ENCODE peak calls at places on chromosome 12, in five cellular contexts. Q, Z, I, Y and N are unnamed samples.

GRCh38 chr12:27101290-27101689 is 18.9 kb upstream of the C12orf71 start:
- DNase-seq in Q (no peak), Z (no peak), I (no peak), Y (no peak), N (no peak)

GRCh38 chr12:31958601-31959000 is 614 bp upstream of the RESF1 start:
- DNase-seq in Q (no peak), Z (no peak), I (no peak), Y (peak; percentile 37), N (no peak)

GRCh38 chr12:6927379-6927991 is at the start of gene ATN1:
- DNase-seq in Q (peak; percentile 59), Z (peak; percentile 91), I (peak; percentile 76), Y (no peak), N (no peak)

GRCh38 chr12:13278249-13278787 is 81.8 kb downstream of the EMP1 start:
- DNase-seq in Q (peak; percentile 82), Z (peak; percentile 87), I (peak; percentile 79), Y (peak; percentile 26), N (peak; percentile 47)

GRCh38 chr12:111066744-111067437 is 146.5 kb upstream of the MYL2 start:
- DNase-seq in Q (peak; percentile 44), Z (no peak), I (peak; percentile 65), Y (no peak), N (no peak)

GRCh38 chr12:1013618-1014489 is 22.8 kb downstream of the ERC1 start:
- DNase-seq in Q (no peak), Z (no peak), I (no peak), Y (no peak), N (no peak)

GRCh38 chr12:55925870-55926737 is 1.6 kb downstream of the PYM1 start:
- DNase-seq in Q (no peak), Z (no peak), I (no peak), Y (no peak), N (no peak)

GRCh38 chr12:54371328-54372112 is 7.2 kb upstream of the GPR84 start:
- DNase-seq in Q (no peak), Z (peak; percentile 91), I (no peak), Y (no peak), N (no peak)

GRCh38 chr12:12221560-12221959 is 45.3 kb downstream of the LRP6 start:
- DNase-seq in Q (no peak), Z (no peak), I (no peak), Y (no peak), N (no peak)

GRCh38 chr12:131863711-131864396 is 30.6 kb upstream of the ULK1 start:
- DNase-seq in Q (no peak), Z (peak; percentile 90), I (no peak), Y (no peak), N (no peak)

GRCh38 chr12:121893901-121894540 is 5.4 kb downstream of the PSMD9 start:
- DNase-seq in Q (peak; percentile 65), Z (no peak), I (no peak), Y (peak; percentile 69), N (no peak)

GRCh38 chr12:1611775-1612174 is 17.3 kb upstream of the WNT5B start:
- DNase-seq in Q (no peak), Z (no peak), I (no peak), Y (no peak), N (no peak)

GRCh38 chr12:57175428-57176138 is 28.2 kb upstream of the LRP1-AS start:
- DNase-seq in Q (peak; percentile 79), Z (peak; percentile 92), I (peak; percentile 86), Y (peak; percentile 39), N (peak; percentile 98)

GRCh38 chr12:66086001-66086400 is 44.5 kb downstream of the LLPH start:
- DNase-seq in Q (no peak), Z (no peak), I (no peak), Y (no peak), N (no peak)

DNA sequence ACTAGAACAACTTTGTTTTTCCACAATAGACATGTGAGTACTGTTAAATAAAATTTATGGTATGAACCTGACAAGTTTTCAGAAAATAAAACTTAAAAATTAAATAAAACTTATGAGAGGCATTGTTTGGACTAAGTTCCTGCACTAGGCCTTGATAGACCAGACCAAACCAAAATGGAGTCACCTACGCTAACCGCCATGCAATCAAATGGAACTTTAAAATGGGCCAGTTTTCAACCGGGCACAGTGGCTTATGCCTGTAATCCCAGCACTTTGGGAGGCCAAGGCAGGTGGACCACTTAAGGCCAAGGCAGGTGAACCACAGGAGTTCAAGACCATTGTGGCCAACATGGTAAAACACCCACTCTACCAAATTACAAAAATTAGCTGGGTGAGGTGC is 5.1 kb upstream of the RFC5 start:
- DNase-seq in Q (no peak), Z (no peak), I (no peak), Y (no peak), N (no peak)
- TF ChIP-seq CHD2 in Q (no peak), Z (no peak), I (no peak), Y (no peak), N (no peak)

DNA sequence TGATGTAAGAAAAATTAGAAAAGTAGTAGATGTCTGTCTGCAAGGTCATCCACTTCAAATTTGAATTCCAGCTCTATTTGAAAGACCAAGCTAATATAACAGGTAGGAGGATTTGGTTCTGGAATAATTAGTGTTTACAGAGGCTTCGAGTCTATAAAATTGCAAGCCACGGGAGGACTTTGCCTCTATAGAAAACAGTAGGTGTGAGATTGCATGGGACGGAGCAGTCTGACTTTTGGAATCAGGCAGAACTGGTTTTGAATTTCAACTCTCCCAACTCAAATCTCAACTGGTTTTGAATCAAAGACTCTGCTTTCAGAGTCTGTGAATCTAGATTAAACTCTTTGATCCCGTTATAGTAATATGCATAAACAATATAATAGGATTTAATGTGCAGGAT is 82.4 kb downstream of the PIK3C2G start:
- DNase-seq in Q (no peak), Z (no peak), I (no peak), Y (no peak), N (no peak)
- TF ChIP-seq CHD2 in Q (no peak), Z (no peak), I (no peak), Y (no peak), N (no peak)

GRCh38 chr12:48787791-48788521 is 933 bp downstream of the ADCY6 start:
- DNase-seq in Q (no peak), Z (peak; percentile 46), I (no peak), Y (no peak), N (no peak)

GRCh38 chr12:48788852-48789775 is at the start of gene ADCY6:
- DNase-seq in Q (peak; percentile 79), Z (peak; percentile 96), I (peak; percentile 56), Y (peak; percentile 67), N (no peak)

GRCh38 chr12:48786591-48787544 is 2.0 kb downstream of the ADCY6 start:
- DNase-seq in Q (no peak), Z (peak; percentile 66), I (no peak), Y (no peak), N (no peak)

GRCh38 chr12:48789858-48790326 is 1.0 kb upstream of the ADCY6 start:
- DNase-seq in Q (no peak), Z (no peak), I (no peak), Y (no peak), N (peak; percentile 66)

DNA sequence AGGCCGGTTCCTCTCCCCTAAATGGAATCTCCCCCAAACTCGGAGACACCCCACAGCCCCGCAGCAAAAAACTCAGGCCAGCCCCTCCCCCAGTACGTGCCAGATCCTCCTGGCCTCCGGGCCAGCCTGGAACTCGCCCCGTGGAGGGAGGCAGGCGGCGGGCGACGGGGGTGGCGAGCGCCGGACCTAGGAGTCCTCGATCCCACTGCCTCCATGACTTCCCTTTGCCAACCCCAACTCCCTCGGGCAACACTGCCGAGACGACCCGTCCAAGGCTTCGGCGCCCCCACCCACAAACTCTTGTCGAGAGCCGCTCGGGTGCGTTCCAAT is 402 bp downstream of the ADCY6 start:
- DNase-seq in Q (no peak), Z (peak; percentile 74), I (no peak), Y (no peak), N (no peak)
- TF ChIP-seq CHD2 in Q (no peak), Z (no peak), I (no peak), Y (no peak), N (no peak)

GRCh38 chr12:48455116-48455515 is 17.2 kb upstream of the ANP32D start:
- DNase-seq in Q (no peak), Z (no peak), I (no peak), Y (no peak), N (no peak)

GRCh38 chr12:48451372-48451771 is 21.0 kb upstream of the ANP32D start:
- DNase-seq in Q (no peak), Z (no peak), I (no peak), Y (no peak), N (no peak)

GRCh38 chr12:48459259-48459658 is 13.1 kb upstream of the ANP32D start:
- DNase-seq in Q (no peak), Z (no peak), I (no peak), Y (no peak), N (no peak)

DNA sequence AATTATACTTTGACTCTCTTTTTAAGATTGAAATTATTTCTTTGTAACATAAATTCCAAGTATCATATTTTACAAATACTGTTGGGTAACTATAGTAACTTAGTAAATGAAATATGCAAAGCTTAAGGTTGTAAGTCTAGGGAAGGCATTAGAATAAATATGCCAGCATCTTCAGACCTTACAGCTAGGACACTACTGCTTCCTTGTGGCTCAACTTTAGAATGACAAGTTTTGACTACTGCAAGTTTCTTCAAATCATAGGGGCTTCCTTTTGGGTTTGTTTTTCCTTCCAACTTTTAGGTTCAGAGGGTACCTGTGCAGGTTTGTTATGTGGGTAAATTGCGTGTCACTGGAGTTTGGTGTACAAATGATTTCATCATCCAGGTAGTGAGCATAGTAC is 17.7 kb upstream of the ANP32D start:
- DNase-seq in Q (no peak), Z (no peak), I (no peak), Y (peak; percentile 5), N (no peak)
- TF ChIP-seq CHD2 in Q (no peak), Z (no peak), I (no peak), Y (no peak), N (no peak)

GRCh38 chr12:50104614-50105366 is 982 bp downstream of the GPD1 start:
- DNase-seq in Q (no peak), Z (no peak), I (no peak), Y (peak; percentile 41), N (no peak)
- TF ChIP-seq CHD2 in Q (no peak), Z (no peak), I (no peak), Y (no peak), N (no peak)

GRCh38 chr12:10354502-10354901 is 35.3 kb downstream of the KLRK1 start:
- DNase-seq in Q (no peak), Z (no peak), I (no peak), Y (peak; percentile 19), N (no peak)
- TF ChIP-seq CHD2 in Q (no peak), Z (no peak), I (no peak), Y (no peak), N (no peak)